ENCODE peak calls at places on chromosomes 1 and 21, in seven cellular contexts. W is stomach, V is spleen, T is A549, I is heart left ventricle, C is prostate gland, E is IMR-90. H is an unnamed sample.
A peak's percentile ranks its signal among the peaks of the same experiment; 100 is the strongest.

GRCh38 chr1:94734963-94735899 is 84.9 kb upstream of the SLC44A3 start:
- DNase-seq in W (peak; percentile 80), V (no peak), T (no peak), I (peak; percentile 28), C (peak; percentile 54), E (peak; percentile 80), H (no peak)

GRCh38 chr1:21232044-21232443 is 55.3 kb upstream of the EIF4G3 start:
- DNase-seq in W (peak; percentile 59), V (no peak), T (peak; percentile 35), I (peak; percentile 45), C (peak; percentile 58), E (peak; percentile 66), H (no peak)

GRCh38 chr1:84141177-84142003 is 2.7 kb upstream of the PRKACB start:
- DNase-seq in W (no peak), V (no peak), T (no peak), I (no peak), C (no peak), E (peak; percentile 40), H (no peak)

GRCh38 chr1:243513726-243514491 is 258.1 kb downstream of the SDCCAG8 start:
- DNase-seq in W (no peak), V (no peak), T (no peak), I (no peak), C (no peak), E (peak; percentile 18), H (no peak)

GRCh38 chr1:8598783-8599182 is 218.7 kb downstream of the RERE start:
- DNase-seq in W (no peak), V (no peak), T (no peak), I (no peak), C (no peak), E (peak; percentile 35), H (no peak)

GRCh38 chr1:228045871-228046270 is 36.6 kb upstream of the ARF1 start:
- DNase-seq in W (no peak), V (peak; percentile 47), T (no peak), I (no peak), C (peak; percentile 3), E (no peak), H (peak; percentile 55)

GRCh38 chr1:226934483-226935237 is 5.4 kb upstream of the COQ8A start:
- DNase-seq in W (no peak), V (no peak), T (no peak), I (no peak), C (no peak), E (no peak), H (no peak)

GRCh38 chr1:160375788-160376524 is 9.1 kb downstream of the NHLH1 start:
- DNase-seq in W (no peak), V (no peak), T (no peak), I (no peak), C (no peak), E (no peak), H (no peak)

GRCh38 chr1:47765236-47765635 is 231.9 kb downstream of the TRABD2B start:
- DNase-seq in W (no peak), V (peak; percentile 35), T (no peak), I (no peak), C (no peak), E (no peak), H (peak; percentile 15)

GRCh38 chr1:161305872-161306519 is 3.8 kb downstream of the MPZ start:
- DNase-seq in W (peak; percentile 90), V (peak; percentile 98), T (no peak), I (peak; percentile 73), C (peak; percentile 83), E (peak; percentile 21), H (peak; percentile 82)

GRCh38 chr1:42267904-42268303 is 67.1 kb downstream of the FOXJ3 start:
- DNase-seq in W (no peak), V (no peak), T (no peak), I (no peak), C (no peak), E (no peak), H (no peak)
- TF ChIP-seq POLR2A in W (no peak), V (no peak), T (no peak), I (no peak), C (no peak), E (no peak), H (no peak)

DNA sequence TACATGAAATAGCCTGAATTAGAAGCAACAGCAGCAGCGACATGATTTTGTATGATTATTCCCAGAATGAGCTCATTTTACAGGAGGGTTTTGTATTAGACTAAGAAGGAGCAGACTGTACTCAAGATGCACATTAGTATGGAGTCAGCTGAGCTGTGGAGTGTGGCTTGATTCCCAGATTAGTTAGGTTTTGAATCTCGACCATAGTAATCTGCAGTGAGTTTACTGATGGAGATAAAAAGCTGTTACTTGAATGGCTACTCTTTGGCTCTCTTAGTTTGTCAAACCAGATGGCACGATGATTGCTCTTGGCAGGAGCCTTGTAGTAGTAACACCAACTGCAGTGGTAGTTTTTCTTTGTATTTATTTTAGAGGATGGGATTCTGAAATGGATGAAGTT is 143.1 kb downstream of the PHTF1 start:
- DNase-seq in W (no peak), V (no peak), T (no peak), I (no peak), C (no peak), E (peak; percentile 30), H (no peak)
- TF ChIP-seq POLR2A in W (no peak), V (no peak), T (no peak), I (no peak), C (no peak), E (no peak), H (no peak)

DNA sequence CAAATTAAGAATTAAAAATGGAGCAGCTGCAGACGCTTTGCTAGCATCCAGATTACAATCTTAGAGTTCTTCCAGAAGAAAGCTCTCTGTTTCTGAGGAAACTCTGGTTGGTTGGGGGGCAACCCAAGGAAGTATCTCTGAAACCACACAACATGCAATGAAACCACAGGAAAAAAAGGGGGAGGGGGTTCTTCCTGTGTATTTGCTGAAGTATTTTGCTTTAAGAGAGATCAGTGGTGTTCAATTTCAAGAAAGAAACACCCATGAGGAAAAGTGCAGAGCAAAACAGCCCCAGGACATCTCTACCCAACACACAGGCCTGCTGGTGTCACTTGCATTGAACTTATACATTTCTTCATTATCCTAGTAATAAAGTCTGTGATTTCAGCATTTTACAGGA is 19.7 kb upstream of the TIAM1 start:
- DNase-seq in W (no peak), V (no peak), T (no peak), I (no peak), C (no peak), E (no peak), H (no peak)
- TF ChIP-seq POLR2A in W (no peak), V (no peak), T (no peak), I (no peak), C (no peak), E (no peak), H (no peak)

GRCh38 chr21:15659768-15660423 is 69.9 kb upstream of the USP25 start:
- DNase-seq in W (no peak), V (no peak), T (peak; percentile 5), I (no peak), C (peak; percentile 21), E (no peak), H (no peak)

GRCh38 chr21:15660424-15660805 is 69.4 kb upstream of the USP25 start:
- DNase-seq in W (no peak), V (no peak), T (no peak), I (no peak), C (no peak), E (no peak), H (no peak)
- TF ChIP-seq POLR2A in W (no peak), V (no peak), T (no peak), I (no peak), C (no peak), E (no peak), H (no peak)

GRCh38 chr1:54341763-54342162 is 64.4 kb downstream of the SSBP3 start:
- DNase-seq in W (no peak), V (no peak), T (no peak), I (no peak), C (no peak), E (no peak), H (no peak)
- TF ChIP-seq POLR2A in W (no peak), V (no peak), T (no peak), I (no peak), C (no peak), E (no peak), H (no peak)

GRCh38 chr1:32179443-32180185 is at the start of gene TXLNA:
- DNase-seq in W (peak; percentile 95), V (peak; percentile 99), T (peak; percentile 92), I (peak; percentile 96), C (peak; percentile 90), E (peak; percentile 87), H (peak; percentile 96)
- TF ChIP-seq POLR2A in W (no peak), V (no peak), T (peak; percentile 64), I (no peak), C (peak; percentile 41), E (peak; percentile 93), H (no peak)

DNA sequence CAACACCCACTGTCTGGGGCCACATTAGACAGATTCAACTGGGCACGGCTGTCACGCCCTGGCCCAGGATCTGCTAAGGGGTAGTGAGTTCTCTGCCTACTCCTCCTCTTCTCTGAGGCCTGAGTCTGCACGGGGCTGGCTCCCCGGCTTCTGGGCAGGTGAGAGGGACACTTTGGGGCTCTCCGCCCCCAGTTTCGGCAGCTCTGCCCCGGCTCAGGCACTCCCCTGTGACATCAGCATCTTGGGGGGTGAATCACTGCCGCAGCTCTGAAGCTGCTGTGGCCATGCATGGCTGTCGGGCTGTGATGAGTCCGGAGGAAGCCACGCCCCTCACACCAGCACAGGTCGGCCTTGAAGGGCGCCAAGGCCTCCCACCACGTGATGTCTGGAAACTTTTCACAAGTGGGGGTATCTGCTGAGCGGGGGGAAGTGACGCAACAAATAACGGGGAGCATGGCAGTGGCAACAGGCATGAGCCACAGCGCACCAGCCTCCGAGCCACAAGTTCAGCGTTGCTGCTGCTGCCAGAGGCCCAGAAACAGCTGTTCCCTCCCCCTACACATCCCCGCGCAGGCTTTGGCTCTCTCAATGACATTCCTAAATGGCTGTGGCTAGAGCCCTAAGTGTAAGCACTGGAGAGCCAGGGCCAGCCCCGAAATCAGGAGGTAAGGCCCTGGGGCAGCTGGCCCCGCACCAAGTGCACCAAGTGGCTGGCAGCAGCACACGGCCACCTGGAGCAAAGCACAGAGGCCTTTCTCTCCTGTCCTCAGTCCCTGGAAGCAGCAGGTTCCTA is 26.3 kb downstream of the ZBTB17 start:
- DNase-seq in W (peak; percentile 77), V (peak; percentile 94), T (peak; percentile 74), I (peak; percentile 84), C (peak; percentile 72), E (peak; percentile 96), H (peak; percentile 95)
- TF ChIP-seq POLR2A in W (no peak), V (no peak), T (no peak), I (no peak), C (no peak), E (peak; percentile 28), H (no peak)

GRCh38 chr21:45439171-45439872 is 34.4 kb downstream of the COL18A1 start:
- DNase-seq in W (peak; percentile 86), V (peak; percentile 95), T (peak; percentile 58), I (peak; percentile 88), C (peak; percentile 77), E (peak; percentile 89), H (peak; percentile 93)
- TF ChIP-seq POLR2A in W (no peak), V (no peak), T (no peak), I (no peak), C (no peak), E (peak; percentile 68), H (no peak)